ENCODE peak calls at places on chromosomes 11 and 22, in five cellular contexts. L, A, E, W and I are unnamed samples.
A peak's percentile ranks its signal among the peaks of the same experiment; 100 is the strongest.

GRCh38 chr11:134637091-134638015 is 225.3 kb upstream of the B3GAT1 start:
- DNase-seq in L (no peak), A (no peak), E (no peak), W (no peak), I (peak; percentile 16)

GRCh38 chr11:27291954-27292641 is 70.9 kb downstream of the CCDC34 start:
- DNase-seq in L (no peak), A (no peak), E (no peak), W (no peak), I (no peak)

GRCh38 chr11:7967097-7967496 is 1.9 kb upstream of the NLRP10 start:
- DNase-seq in L (no peak), A (no peak), E (no peak), W (no peak), I (no peak)

GRCh38 chr22:47837703-47838102 is 1075.3 kb downstream of the TBC1D22A start:
- DNase-seq in L (no peak), A (no peak), E (peak; percentile 3), W (no peak), I (peak; percentile 38)

GRCh38 chr22:46415816-46416536 is 80.5 kb downstream of the TRMU start:
- DNase-seq in L (no peak), A (no peak), E (no peak), W (no peak), I (no peak)

GRCh38 chr11:33507967-33508366 is 192.7 kb downstream of the C11orf91 start:
- DNase-seq in L (no peak), A (no peak), E (peak; percentile 6), W (no peak), I (no peak)

GRCh38 chr11:29449280-29450074 is 567.4 kb downstream of the KCNA4 start:
- DNase-seq in L (no peak), A (no peak), E (no peak), W (no peak), I (no peak)

GRCh38 chr11:34860034-34860433 is 56.1 kb downstream of the APIP start:
- DNase-seq in L (no peak), A (no peak), E (no peak), W (no peak), I (no peak)

GRCh38 chr11:87281496-87281895 is 243.8 kb downstream of the TMEM135 start:
- DNase-seq in L (no peak), A (no peak), E (no peak), W (no peak), I (no peak)

GRCh38 chr11:57344826-57345225 is 6.7 kb downstream of the P2RX3 start:
- DNase-seq in L (no peak), A (no peak), E (no peak), W (no peak), I (no peak)

GRCh38 chr22:33023119-33023827 is 34.9 kb downstream of the SYN3 start:
- DNase-seq in L (no peak), A (no peak), E (no peak), W (no peak), I (no peak)

GRCh38 chr11:118000850-118001228 is 14.6 kb downstream of the IL10RA start:
- DNase-seq in L (no peak), A (no peak), E (no peak), W (no peak), I (no peak)

GRCh38 chr11:63762662-63763505 is 5.7 kb downstream of the ZFTA start:
- DNase-seq in L (no peak), A (no peak), E (no peak), W (peak; percentile 47), I (no peak)

GRCh38 chr22:35326854-35327562 is 27.3 kb downstream of the TOM1 start:
- DNase-seq in L (no peak), A (no peak), E (no peak), W (no peak), I (no peak)

GRCh38 chr11:112302226-112302868 is 41.7 kb upstream of the PLET1 start:
- DNase-seq in L (no peak), A (no peak), E (no peak), W (no peak), I (no peak)